ENCODE peak calls at places on chromosomes 3 and 15, in seven cellular contexts. One of them, this sample, is unnamed.

GRCh38 chr3:169147246-169148008 is 516.1 kb downstream of the MECOM start:
- DNase-seq in stimulated activated CD4-positive, alpha-beta T cell treated with anti-CD3 and anti-CD28 coated beads, Interleukin-1b, Interleukin-23, amount 100 ng/mL, for 4 hours: no peak
- DNase-seq in ACHN: peak; percentile 77
- DNase-seq in CD4-positive, alpha-beta T cell: no peak
- DNase-seq in Right ventricle myocardium superior: peak; percentile 60
- DNase-seq in neuronal stem cell: peak; percentile 80
- DNase-seq in NCI-H2029 treated with DMSO at 0.1 percent for 48 hours: peak; percentile 22
- DNase-seq in this sample: peak; percentile 75

GRCh38 chr3:181252626-181253025 is 263.1 kb upstream of the DNAJC19 start:
- DNase-seq in stimulated activated CD4-positive, alpha-beta T cell treated with anti-CD3 and anti-CD28 coated beads, Interleukin-1b, Interleukin-23, amount 100 ng/mL, for 4 hours: no peak
- DNase-seq in ACHN: no peak
- DNase-seq in CD4-positive, alpha-beta T cell: no peak
- DNase-seq in Right ventricle myocardium superior: no peak
- DNase-seq in neuronal stem cell: no peak
- DNase-seq in NCI-H2029 treated with DMSO at 0.1 percent for 48 hours: no peak
- DNase-seq in this sample: no peak

GRCh38 chr15:63498815-63499549 is 5.4 kb upstream of the USP3 start:
- DNase-seq in stimulated activated CD4-positive, alpha-beta T cell treated with anti-CD3 and anti-CD28 coated beads, Interleukin-1b, Interleukin-23, amount 100 ng/mL, for 4 hours: no peak
- DNase-seq in ACHN: no peak
- DNase-seq in CD4-positive, alpha-beta T cell: no peak
- DNase-seq in Right ventricle myocardium superior: no peak
- DNase-seq in neuronal stem cell: no peak
- DNase-seq in NCI-H2029 treated with DMSO at 0.1 percent for 48 hours: no peak
- DNase-seq in this sample: no peak

GRCh38 chr3:16609927-16610580 is 4.8 kb upstream of the DAZL start:
- DNase-seq in stimulated activated CD4-positive, alpha-beta T cell treated with anti-CD3 and anti-CD28 coated beads, Interleukin-1b, Interleukin-23, amount 100 ng/mL, for 4 hours: no peak
- DNase-seq in ACHN: no peak
- DNase-seq in CD4-positive, alpha-beta T cell: no peak
- DNase-seq in Right ventricle myocardium superior: no peak
- DNase-seq in neuronal stem cell: no peak
- DNase-seq in NCI-H2029 treated with DMSO at 0.1 percent for 48 hours: no peak
- DNase-seq in this sample: no peak

GRCh38 chr15:69225355-69226027 is 65.1 kb downstream of the GLCE start:
- DNase-seq in stimulated activated CD4-positive, alpha-beta T cell treated with anti-CD3 and anti-CD28 coated beads, Interleukin-1b, Interleukin-23, amount 100 ng/mL, for 4 hours: no peak
- DNase-seq in ACHN: peak; percentile 41
- DNase-seq in CD4-positive, alpha-beta T cell: no peak
- DNase-seq in Right ventricle myocardium superior: no peak
- DNase-seq in neuronal stem cell: no peak
- DNase-seq in NCI-H2029 treated with DMSO at 0.1 percent for 48 hours: no peak
- DNase-seq in this sample: peak; percentile 22

GRCh38 chr3:39192490-39193092 is at the start of gene XIRP1:
- DNase-seq in stimulated activated CD4-positive, alpha-beta T cell treated with anti-CD3 and anti-CD28 coated beads, Interleukin-1b, Interleukin-23, amount 100 ng/mL, for 4 hours: no peak
- DNase-seq in ACHN: no peak
- DNase-seq in CD4-positive, alpha-beta T cell: no peak
- DNase-seq in Right ventricle myocardium superior: no peak
- DNase-seq in neuronal stem cell: no peak
- DNase-seq in NCI-H2029 treated with DMSO at 0.1 percent for 48 hours: no peak
- DNase-seq in this sample: no peak

GRCh38 chr3:21750831-21751391 is at the start of gene ZNF385D:
- DNase-seq in stimulated activated CD4-positive, alpha-beta T cell treated with anti-CD3 and anti-CD28 coated beads, Interleukin-1b, Interleukin-23, amount 100 ng/mL, for 4 hours: no peak
- DNase-seq in ACHN: peak; percentile 63
- DNase-seq in CD4-positive, alpha-beta T cell: no peak
- DNase-seq in Right ventricle myocardium superior: peak; percentile 79
- DNase-seq in neuronal stem cell: peak; percentile 71
- DNase-seq in NCI-H2029 treated with DMSO at 0.1 percent for 48 hours: no peak
- DNase-seq in this sample: no peak

GRCh38 chr3:152258448-152259302 is 10.1 kb upstream of the MBNL1 start:
- DNase-seq in stimulated activated CD4-positive, alpha-beta T cell treated with anti-CD3 and anti-CD28 coated beads, Interleukin-1b, Interleukin-23, amount 100 ng/mL, for 4 hours: peak; percentile 32
- DNase-seq in ACHN: no peak
- DNase-seq in CD4-positive, alpha-beta T cell: peak; percentile 35
- DNase-seq in Right ventricle myocardium superior: peak; percentile 50
- DNase-seq in neuronal stem cell: no peak
- DNase-seq in NCI-H2029 treated with DMSO at 0.1 percent for 48 hours: no peak
- DNase-seq in this sample: peak; percentile 64

GRCh38 chr15:38690737-38691332 is 126.2 kb upstream of the RASGRP1 start:
- DNase-seq in stimulated activated CD4-positive, alpha-beta T cell treated with anti-CD3 and anti-CD28 coated beads, Interleukin-1b, Interleukin-23, amount 100 ng/mL, for 4 hours: peak; percentile 85
- DNase-seq in ACHN: peak; percentile 65
- DNase-seq in CD4-positive, alpha-beta T cell: peak; percentile 76
- DNase-seq in Right ventricle myocardium superior: no peak
- DNase-seq in neuronal stem cell: peak; percentile 85
- DNase-seq in NCI-H2029 treated with DMSO at 0.1 percent for 48 hours: peak; percentile 2
- DNase-seq in this sample: peak; percentile 60

GRCh38 chr15:67065531-67066005 is at the start of gene SMAD3:
- DNase-seq in stimulated activated CD4-positive, alpha-beta T cell treated with anti-CD3 and anti-CD28 coated beads, Interleukin-1b, Interleukin-23, amount 100 ng/mL, for 4 hours: peak; percentile 56
- DNase-seq in ACHN: peak; percentile 93
- DNase-seq in CD4-positive, alpha-beta T cell: peak; percentile 49
- DNase-seq in Right ventricle myocardium superior: peak; percentile 94
- DNase-seq in neuronal stem cell: peak; percentile 84
- DNase-seq in NCI-H2029 treated with DMSO at 0.1 percent for 48 hours: no peak
- DNase-seq in this sample: peak; percentile 94

GRCh38 chr3:146543461-146544012 is 870 bp downstream of the PLSCR1 start:
- DNase-seq in stimulated activated CD4-positive, alpha-beta T cell treated with anti-CD3 and anti-CD28 coated beads, Interleukin-1b, Interleukin-23, amount 100 ng/mL, for 4 hours: no peak
- DNase-seq in ACHN: peak; percentile 22
- DNase-seq in CD4-positive, alpha-beta T cell: no peak
- DNase-seq in Right ventricle myocardium superior: no peak
- DNase-seq in neuronal stem cell: no peak
- DNase-seq in NCI-H2029 treated with DMSO at 0.1 percent for 48 hours: peak; percentile 34
- DNase-seq in this sample: peak; percentile 29

GRCh38 chr15:39102431-39102830 is 478.4 kb upstream of the THBS1 start:
- DNase-seq in stimulated activated CD4-positive, alpha-beta T cell treated with anti-CD3 and anti-CD28 coated beads, Interleukin-1b, Interleukin-23, amount 100 ng/mL, for 4 hours: no peak
- DNase-seq in ACHN: no peak
- DNase-seq in CD4-positive, alpha-beta T cell: no peak
- DNase-seq in Right ventricle myocardium superior: no peak
- DNase-seq in neuronal stem cell: no peak
- DNase-seq in NCI-H2029 treated with DMSO at 0.1 percent for 48 hours: no peak
- DNase-seq in this sample: no peak

GRCh38 chr3:136069933-136070332 is 104.4 kb downstream of the PPP2R3A start:
- DNase-seq in stimulated activated CD4-positive, alpha-beta T cell treated with anti-CD3 and anti-CD28 coated beads, Interleukin-1b, Interleukin-23, amount 100 ng/mL, for 4 hours: no peak
- DNase-seq in ACHN: no peak
- DNase-seq in CD4-positive, alpha-beta T cell: no peak
- DNase-seq in Right ventricle myocardium superior: no peak
- DNase-seq in neuronal stem cell: no peak
- DNase-seq in NCI-H2029 treated with DMSO at 0.1 percent for 48 hours: no peak
- DNase-seq in this sample: no peak

GRCh38 chr3:42667523-42668402 is 14.3 kb downstream of the ZBTB47 start:
- DNase-seq in stimulated activated CD4-positive, alpha-beta T cell treated with anti-CD3 and anti-CD28 coated beads, Interleukin-1b, Interleukin-23, amount 100 ng/mL, for 4 hours: no peak
- DNase-seq in ACHN: no peak
- DNase-seq in CD4-positive, alpha-beta T cell: no peak
- DNase-seq in Right ventricle myocardium superior: peak; percentile 37
- DNase-seq in neuronal stem cell: no peak
- DNase-seq in NCI-H2029 treated with DMSO at 0.1 percent for 48 hours: no peak
- DNase-seq in this sample: no peak

GRCh38 chr3:43389388-43390254 is 103.3 kb downstream of the SNRK start:
- DNase-seq in stimulated activated CD4-positive, alpha-beta T cell treated with anti-CD3 and anti-CD28 coated beads, Interleukin-1b, Interleukin-23, amount 100 ng/mL, for 4 hours: peak; percentile 46
- DNase-seq in ACHN: no peak
- DNase-seq in CD4-positive, alpha-beta T cell: peak; percentile 54
- DNase-seq in Right ventricle myocardium superior: peak; percentile 59
- DNase-seq in neuronal stem cell: no peak
- DNase-seq in NCI-H2029 treated with DMSO at 0.1 percent for 48 hours: no peak
- DNase-seq in this sample: peak; percentile 51

GRCh38 chr15:95377251-95377852 is 953.1 kb upstream of the NR2F2 start:
- DNase-seq in stimulated activated CD4-positive, alpha-beta T cell treated with anti-CD3 and anti-CD28 coated beads, Interleukin-1b, Interleukin-23, amount 100 ng/mL, for 4 hours: no peak
- DNase-seq in ACHN: no peak
- DNase-seq in CD4-positive, alpha-beta T cell: no peak
- DNase-seq in Right ventricle myocardium superior: no peak
- DNase-seq in neuronal stem cell: no peak
- DNase-seq in NCI-H2029 treated with DMSO at 0.1 percent for 48 hours: no peak
- DNase-seq in this sample: no peak

GRCh38 chr15:61173899-61174689 is 55.0 kb downstream of the RORA start:
- DNase-seq in stimulated activated CD4-positive, alpha-beta T cell treated with anti-CD3 and anti-CD28 coated beads, Interleukin-1b, Interleukin-23, amount 100 ng/mL, for 4 hours: no peak
- DNase-seq in ACHN: no peak
- DNase-seq in CD4-positive, alpha-beta T cell: no peak
- DNase-seq in Right ventricle myocardium superior: no peak
- DNase-seq in neuronal stem cell: no peak
- DNase-seq in NCI-H2029 treated with DMSO at 0.1 percent for 48 hours: no peak
- DNase-seq in this sample: no peak

GRCh38 chr3:48034000-48034516 is 17.8 kb upstream of the MAP4 start:
- DNase-seq in stimulated activated CD4-positive, alpha-beta T cell treated with anti-CD3 and anti-CD28 coated beads, Interleukin-1b, Interleukin-23, amount 100 ng/mL, for 4 hours: no peak
- DNase-seq in ACHN: peak; percentile 61
- DNase-seq in CD4-positive, alpha-beta T cell: no peak
- DNase-seq in Right ventricle myocardium superior: no peak
- DNase-seq in neuronal stem cell: no peak
- DNase-seq in NCI-H2029 treated with DMSO at 0.1 percent for 48 hours: peak; percentile 70
- DNase-seq in this sample: no peak

GRCh38 chr15:68412218-68412617 is 19.7 kb downstream of the ITGA11 start:
- DNase-seq in stimulated activated CD4-positive, alpha-beta T cell treated with anti-CD3 and anti-CD28 coated beads, Interleukin-1b, Interleukin-23, amount 100 ng/mL, for 4 hours: no peak
- DNase-seq in ACHN: no peak
- DNase-seq in CD4-positive, alpha-beta T cell: no peak
- DNase-seq in Right ventricle myocardium superior: no peak
- DNase-seq in neuronal stem cell: no peak
- DNase-seq in NCI-H2029 treated with DMSO at 0.1 percent for 48 hours: no peak
- DNase-seq in this sample: no peak

GRCh38 chr15:43312378-43312777 is 18.0 kb downstream of the LCMT2 start:
- DNase-seq in stimulated activated CD4-positive, alpha-beta T cell treated with anti-CD3 and anti-CD28 coated beads, Interleukin-1b, Interleukin-23, amount 100 ng/mL, for 4 hours: no peak
- DNase-seq in ACHN: no peak
- DNase-seq in CD4-positive, alpha-beta T cell: no peak
- DNase-seq in Right ventricle myocardium superior: no peak
- DNase-seq in neuronal stem cell: no peak
- DNase-seq in NCI-H2029 treated with DMSO at 0.1 percent for 48 hours: no peak
- DNase-seq in this sample: no peak

GRCh38 chr15:80485370-80486164 is 81.4 kb downstream of the ARNT2 start:
- DNase-seq in stimulated activated CD4-positive, alpha-beta T cell treated with anti-CD3 and anti-CD28 coated beads, Interleukin-1b, Interleukin-23, amount 100 ng/mL, for 4 hours: no peak
- DNase-seq in ACHN: no peak
- DNase-seq in CD4-positive, alpha-beta T cell: no peak
- DNase-seq in Right ventricle myocardium superior: no peak
- DNase-seq in neuronal stem cell: no peak
- DNase-seq in NCI-H2029 treated with DMSO at 0.1 percent for 48 hours: no peak
- DNase-seq in this sample: no peak

GRCh38 chr3:178083906-178084823 is 452.1 kb upstream of the KCNMB2 start:
- DNase-seq in stimulated activated CD4-positive, alpha-beta T cell treated with anti-CD3 and anti-CD28 coated beads, Interleukin-1b, Interleukin-23, amount 100 ng/mL, for 4 hours: no peak
- DNase-seq in ACHN: peak; percentile 16
- DNase-seq in CD4-positive, alpha-beta T cell: no peak
- DNase-seq in Right ventricle myocardium superior: no peak
- DNase-seq in neuronal stem cell: peak; percentile 37
- DNase-seq in NCI-H2029 treated with DMSO at 0.1 percent for 48 hours: peak; percentile 24
- DNase-seq in this sample: peak; percentile 18

GRCh38 chr15:57198654-57199241 is 177.6 kb upstream of the CGNL1 start:
- DNase-seq in stimulated activated CD4-positive, alpha-beta T cell treated with anti-CD3 and anti-CD28 coated beads, Interleukin-1b, Interleukin-23, amount 100 ng/mL, for 4 hours: no peak
- DNase-seq in ACHN: no peak
- DNase-seq in CD4-positive, alpha-beta T cell: no peak
- DNase-seq in Right ventricle myocardium superior: no peak
- DNase-seq in neuronal stem cell: no peak
- DNase-seq in NCI-H2029 treated with DMSO at 0.1 percent for 48 hours: peak; percentile 76
- DNase-seq in this sample: no peak

GRCh38 chr15:35784745-35785144 is 238.8 kb upstream of the DPH6 start:
- DNase-seq in stimulated activated CD4-positive, alpha-beta T cell treated with anti-CD3 and anti-CD28 coated beads, Interleukin-1b, Interleukin-23, amount 100 ng/mL, for 4 hours: no peak
- DNase-seq in ACHN: no peak
- DNase-seq in CD4-positive, alpha-beta T cell: no peak
- DNase-seq in Right ventricle myocardium superior: no peak
- DNase-seq in neuronal stem cell: no peak
- DNase-seq in NCI-H2029 treated with DMSO at 0.1 percent for 48 hours: peak; percentile 1
- DNase-seq in this sample: no peak

GRCh38 chr15:63500265-63501250 is 3.8 kb upstream of the USP3 start:
- DNase-seq in stimulated activated CD4-positive, alpha-beta T cell treated with anti-CD3 and anti-CD28 coated beads, Interleukin-1b, Interleukin-23, amount 100 ng/mL, for 4 hours: no peak
- DNase-seq in ACHN: peak; percentile 80
- DNase-seq in CD4-positive, alpha-beta T cell: no peak
- DNase-seq in Right ventricle myocardium superior: no peak
- DNase-seq in neuronal stem cell: no peak
- DNase-seq in NCI-H2029 treated with DMSO at 0.1 percent for 48 hours: no peak
- DNase-seq in this sample: no peak

GRCh38 chr3:149527531-149528343 is 53.2 kb downstream of the TM4SF4 start:
- DNase-seq in stimulated activated CD4-positive, alpha-beta T cell treated with anti-CD3 and anti-CD28 coated beads, Interleukin-1b, Interleukin-23, amount 100 ng/mL, for 4 hours: no peak
- DNase-seq in ACHN: no peak
- DNase-seq in CD4-positive, alpha-beta T cell: no peak
- DNase-seq in Right ventricle myocardium superior: no peak
- DNase-seq in neuronal stem cell: no peak
- DNase-seq in NCI-H2029 treated with DMSO at 0.1 percent for 48 hours: no peak
- DNase-seq in this sample: peak; percentile 43

GRCh38 chr3:46407976-46408375 is 917 bp downstream of the CCRL2 start:
- DNase-seq in stimulated activated CD4-positive, alpha-beta T cell treated with anti-CD3 and anti-CD28 coated beads, Interleukin-1b, Interleukin-23, amount 100 ng/mL, for 4 hours: no peak
- DNase-seq in ACHN: no peak
- DNase-seq in CD4-positive, alpha-beta T cell: no peak
- DNase-seq in Right ventricle myocardium superior: peak; percentile 47
- DNase-seq in neuronal stem cell: no peak
- DNase-seq in NCI-H2029 treated with DMSO at 0.1 percent for 48 hours: no peak
- DNase-seq in this sample: no peak

GRCh38 chr3:111715911-111716523 is 120.9 kb upstream of the ZBED2 start:
- DNase-seq in stimulated activated CD4-positive, alpha-beta T cell treated with anti-CD3 and anti-CD28 coated beads, Interleukin-1b, Interleukin-23, amount 100 ng/mL, for 4 hours: no peak
- DNase-seq in ACHN: no peak
- DNase-seq in CD4-positive, alpha-beta T cell: peak; percentile 31
- DNase-seq in Right ventricle myocardium superior: peak; percentile 50
- DNase-seq in neuronal stem cell: no peak
- DNase-seq in NCI-H2029 treated with DMSO at 0.1 percent for 48 hours: no peak
- DNase-seq in this sample: peak; percentile 40

GRCh38 chr15:98649621-98649995 is 1.3 kb downstream of the IGF1R start:
- DNase-seq in stimulated activated CD4-positive, alpha-beta T cell treated with anti-CD3 and anti-CD28 coated beads, Interleukin-1b, Interleukin-23, amount 100 ng/mL, for 4 hours: peak; percentile 27
- DNase-seq in ACHN: peak; percentile 28
- DNase-seq in CD4-positive, alpha-beta T cell: peak; percentile 38
- DNase-seq in Right ventricle myocardium superior: peak; percentile 73
- DNase-seq in neuronal stem cell: no peak
- DNase-seq in NCI-H2029 treated with DMSO at 0.1 percent for 48 hours: no peak
- DNase-seq in this sample: no peak

This sample was measured in SJSA1.